ENCODE peak calls at places on chromosomes 5 and 9, in six cellular contexts. I is AG10803, J is stomach, X is spleen, L is GM12865, R is A549. Z is an unnamed sample.

GRCh38 chr9:122991370-122991830 is 42.1 kb upstream of the GPR21 start:
- DNase-seq in I (peak), J (no peak), X (no peak), L (peak), R (peak), Z (no peak)

GRCh38 chr9:14962193-14962899 is 52.1 kb upstream of the FREM1 start:
- DNase-seq in I (no peak), J (no peak), X (no peak), L (no peak), R (no peak), Z (no peak)

GRCh38 chr9:127452481-127453092 is 1.3 kb downstream of the LRSAM1 start:
- DNase-seq in I (peak), J (peak), X (no peak), L (no peak), R (no peak), Z (peak)

GRCh38 chr5:115472601-115473000 is 72.0 kb downstream of the FEM1C start:
- DNase-seq in I (no peak), J (no peak), X (no peak), L (no peak), R (no peak), Z (no peak)

GRCh38 chr5:402615-403359 is 40.2 kb upstream of the EXOC3 start:
- DNase-seq in I (no peak), J (no peak), X (peak), L (peak), R (no peak), Z (no peak)

GRCh38 chr9:18739641-18740318 is 265.8 kb downstream of the ADAMTSL1 start:
- DNase-seq in I (no peak), J (no peak), X (no peak), L (no peak), R (no peak), Z (no peak)

GRCh38 chr5:149392718-149393117 is 13.6 kb upstream of the IL17B start:
- DNase-seq in I (peak), J (no peak), X (no peak), L (peak), R (no peak), Z (no peak)

GRCh38 chr5:81819556-81820314 is 68.8 kb upstream of the SSBP2 start:
- DNase-seq in I (no peak), J (no peak), X (no peak), L (no peak), R (peak), Z (no peak)

GRCh38 chr9:27528278-27528885 is 1.2 kb downstream of the MOB3B start:
- DNase-seq in I (peak), J (peak), X (peak), L (peak), R (no peak), Z (peak)

GRCh38 chr5:56026863-56027300 is 32.1 kb upstream of the IL6ST start:
- DNase-seq in I (peak), J (no peak), X (no peak), L (peak), R (peak), Z (no peak)

GRCh38 chr5:610744-611730 is 1.1 kb upstream of the CEP72 start:
- DNase-seq in I (no peak), J (no peak), X (peak), L (no peak), R (no peak), Z (no peak)

GRCh38 chr5:16147179-16147900 is 32.3 kb downstream of the MARCHF11 start:
- DNase-seq in I (no peak), J (no peak), X (no peak), L (no peak), R (no peak), Z (no peak)

GRCh38 chr9:3241290-3241689 is 284.5 kb downstream of the RFX3 start:
- DNase-seq in I (no peak), J (no peak), X (no peak), L (no peak), R (no peak), Z (no peak)

GRCh38 chr9:131641618-131642495 is 96.5 kb downstream of the PRRT1B start:
- DNase-seq in I (no peak), J (no peak), X (no peak), L (no peak), R (no peak), Z (no peak)

GRCh38 chr5:139678751-139679750 is 30.9 kb downstream of the CXXC5 start:
- DNase-seq in I (peak), J (no peak), X (no peak), L (no peak), R (no peak), Z (peak)

GRCh38 chr5:169302491-169303118 is 1.7 kb upstream of the SLIT3 start:
- DNase-seq in I (peak), J (peak), X (peak), L (peak), R (peak), Z (peak)

GRCh38 chr9:28051559-28051958 is 478.3 kb upstream of the C9orf72 start:
- DNase-seq in I (peak), J (no peak), X (no peak), L (no peak), R (no peak), Z (no peak)

GRCh38 chr9:128787583-128788156 is 617 bp downstream of the TBC1D13 start:
- DNase-seq in I (no peak), J (no peak), X (no peak), L (no peak), R (peak), Z (no peak)

GRCh38 chr5:36703245-36703860 is 96.9 kb downstream of the SLC1A3 start:
- DNase-seq in I (peak), J (no peak), X (no peak), L (no peak), R (no peak), Z (peak)

GRCh38 chr9:70814597-70814996 is 306.8 kb downstream of the TRPM3 start:
- DNase-seq in I (no peak), J (no peak), X (no peak), L (no peak), R (no peak), Z (no peak)

GRCh38 chr5:139693676-139694364 is 45.7 kb downstream of the CXXC5 start:
- DNase-seq in I (no peak), J (no peak), X (no peak), L (no peak), R (no peak), Z (no peak)

GRCh38 chr5:59061377-59061776 is 478.5 kb downstream of the RAB3C start:
- DNase-seq in I (no peak), J (no peak), X (no peak), L (no peak), R (peak), Z (no peak)

GRCh38 chr5:147743012-147743411 is 39.5 kb downstream of the JAKMIP2 start:
- DNase-seq in I (no peak), J (no peak), X (no peak), L (no peak), R (no peak), Z (no peak)

GRCh38 chr9:110179734-110180133 is 28.2 kb downstream of the C9orf152 start:
- DNase-seq in I (peak), J (no peak), X (no peak), L (no peak), R (peak), Z (no peak)

GRCh38 chr9:88533951-88534455 is 975 bp upstream of the NXNL2 start:
- DNase-seq in I (peak), J (peak), X (peak), L (no peak), R (peak), Z (peak)
- H3K4me3 ChIP-seq in I (peak), J (peak), X (no peak), L (no peak), R (peak), Z (peak)

DNA sequence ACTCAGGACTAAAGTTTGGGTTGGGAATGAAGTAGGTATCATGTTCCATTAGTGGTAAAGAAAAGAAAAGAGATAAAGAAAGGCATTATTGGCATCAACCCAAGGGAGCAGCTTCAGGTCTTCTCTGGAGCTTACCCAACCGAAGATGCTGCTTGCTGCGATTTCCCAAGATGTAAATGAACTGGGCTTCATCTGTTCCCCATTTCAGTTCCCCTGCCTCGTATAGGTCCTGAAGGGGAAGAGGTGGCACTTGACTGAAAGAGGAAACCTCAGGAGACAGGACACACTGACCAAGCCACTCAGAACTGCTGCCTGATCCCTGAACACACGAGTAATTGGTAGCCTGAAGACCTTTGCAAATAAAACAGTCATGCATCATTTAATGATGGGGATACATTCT is 24.6 kb downstream of the ANXA6 start:
- DNase-seq in I (no peak), J (no peak), X (peak), L (no peak), R (no peak), Z (no peak)
- H3K4me3 ChIP-seq in I (no peak), J (no peak), X (no peak), L (no peak), R (no peak), Z (no peak)

GRCh38 chr9:79638806-79639205 is 67.0 kb downstream of the TLE4 start:
- DNase-seq in I (no peak), J (no peak), X (no peak), L (no peak), R (no peak), Z (no peak)

GRCh38 chr9:79642671-79643070 is 70.9 kb downstream of the TLE4 start:
- DNase-seq in I (no peak), J (no peak), X (no peak), L (no peak), R (no peak), Z (no peak)

GRCh38 chr9:79641055-79641454 is 69.3 kb downstream of the TLE4 start:
- DNase-seq in I (peak), J (no peak), X (no peak), L (no peak), R (no peak), Z (no peak)

GRCh38 chr9:79637180-79637925 is 65.6 kb downstream of the TLE4 start:
- DNase-seq in I (no peak), J (no peak), X (no peak), L (no peak), R (no peak), Z (no peak)

DNA sequence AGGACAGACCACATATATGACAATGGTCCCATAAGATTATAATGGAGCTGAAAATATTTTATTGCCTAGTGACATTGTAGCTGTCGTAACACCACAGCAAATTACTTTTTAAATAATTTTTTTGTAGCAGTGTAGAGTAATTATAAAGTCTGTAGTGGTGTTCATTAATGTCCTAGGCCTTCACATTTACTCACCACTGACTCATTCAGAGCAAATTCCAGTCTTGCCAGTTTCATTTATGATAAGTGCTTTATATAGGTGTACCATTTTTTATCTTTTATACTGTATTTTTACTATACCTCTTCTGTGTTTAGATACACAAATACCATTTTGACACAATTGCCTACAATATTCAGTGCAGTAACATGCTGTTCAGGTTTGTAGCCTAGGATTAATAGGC is 67.6 kb downstream of the TLE4 start:
- DNase-seq in I (no peak), J (no peak), X (no peak), L (no peak), R (no peak), Z (no peak)
- H3K4me3 ChIP-seq in I (no peak), J (no peak), X (no peak), L (no peak), R (no peak), Z (no peak)

DNA sequence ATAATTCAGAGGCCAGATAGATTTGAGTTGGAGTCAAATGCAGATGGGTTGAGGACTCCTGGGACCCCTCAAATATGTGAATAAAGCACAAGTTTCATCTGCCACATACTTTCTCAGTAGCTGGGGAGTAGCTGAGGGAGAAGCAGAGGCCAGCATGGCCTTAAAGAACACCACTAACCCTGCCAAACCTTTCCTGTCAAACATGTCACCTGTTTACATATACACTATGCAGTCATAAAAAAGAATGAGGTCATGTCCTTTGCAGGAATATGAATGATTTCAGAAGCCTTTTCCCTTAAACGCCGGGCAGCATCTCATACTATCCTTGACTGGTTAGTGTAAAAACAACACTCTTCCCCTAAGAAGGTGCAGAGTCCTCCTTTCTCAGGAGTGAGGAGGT is 25.2 kb upstream of the HSD17B4 start:
- DNase-seq in I (no peak), J (no peak), X (no peak), L (no peak), R (no peak), Z (no peak)
- H3K4me3 ChIP-seq in I (no peak), J (no peak), X (no peak), L (no peak), R (no peak), Z (no peak)